ENCODE peak calls at places on chromosomes 3 and 15, in five cellular contexts. K, N, V, Q and G are unnamed samples.

GRCh38 chr3:119289371-119289770 is 4.8 kb upstream of the ARHGAP31 start:
- DNase-seq in V (no peak), N (no peak), K (no peak), Q (no peak), G (no peak)

GRCh38 chr15:36271048-36271447 is 308.4 kb upstream of the CDIN1 start:
- DNase-seq in N (no peak), Q (no peak), V (no peak), K (no peak), G (no peak)

GRCh38 chr3:135576786-135577185 is 388.7 kb upstream of the PPP2R3A start:
- DNase-seq in K (no peak), N (no peak), Q (no peak), V (no peak), G (no peak)

GRCh38 chr15:60583946-60584345 is 105.0 kb upstream of the ICE2 start:
- DNase-seq in K (no peak), V (no peak), Q (no peak), N (no peak), G (peak)

GRCh38 chr3:102060814-102061213 is 211.5 kb downstream of the NFKBIZ start:
- DNase-seq in K (no peak), N (no peak), V (no peak), Q (no peak), G (peak)

GRCh38 chr15:31260646-31261265 is 65.9 kb upstream of the KLF13 start:
- DNase-seq in K (no peak), Q (no peak), V (no peak), N (no peak), G (no peak)

GRCh38 chr15:99506399-99506798 is 59.4 kb upstream of the MEF2A start:
- DNase-seq in Q (no peak), K (no peak), V (no peak), N (no peak), G (no peak)

GRCh38 chr15:25238716-25239470 is 199.9 kb downstream of the UBE3A start:
- DNase-seq in Q (no peak), V (no peak), K (no peak), N (peak), G (no peak)

GRCh38 chr15:76337739-76338554 is 1.4 kb downstream of the ISL2 start:
- DNase-seq in Q (no peak), K (no peak), V (no peak), N (no peak), G (no peak)

GRCh38 chr3:187041362-187042061 is 97.8 kb downstream of the RPL39L start:
- DNase-seq in N (no peak), K (no peak), Q (peak), V (peak), G (no peak)

GRCh38 chr3:53702776-53703175 is 143.4 kb downstream of the CHDH start:
- DNase-seq in K (no peak), N (no peak), V (no peak), Q (no peak), G (no peak)

GRCh38 chr3:56878046-56878445 is 76.3 kb upstream of the ARHGEF3 start:
- DNase-seq in Q (peak), N (no peak), K (no peak), V (peak), G (no peak)

GRCh38 chr15:47908950-47909670 is 191.8 kb downstream of the SEMA6D start:
- DNase-seq in N (no peak), K (peak), Q (no peak), V (no peak), G (peak)

GRCh38 chr3:144521131-144521530 is 549.5 kb downstream of the DIPK2A start:
- DNase-seq in N (no peak), Q (no peak), K (no peak), V (no peak), G (no peak)

GRCh38 chr3:129016725-129017530 is 15.8 kb downstream of the EFCC1 start:
- DNase-seq in Q (peak), K (no peak), N (peak), V (no peak), G (no peak)

GRCh38 chr15:36499751-36500389 is 79.6 kb upstream of the CDIN1 start:
- DNase-seq in N (no peak), V (peak), Q (peak), K (no peak), G (no peak)

GRCh38 chr15:66795851-66796250 is 93.8 kb downstream of the SMAD6 start:
- DNase-seq in N (no peak), K (no peak), Q (no peak), V (no peak), G (peak)

GRCh38 chr3:9102240-9102841 is 139.1 kb upstream of the RAD18 start:
- DNase-seq in V (no peak), K (no peak), N (no peak), Q (no peak), G (no peak)

GRCh38 chr15:34119291-34119690 is 17.4 kb downstream of the PGBD4 start:
- DNase-seq in Q (peak), N (no peak), K (peak), V (peak), G (peak)

GRCh38 chr15:29107971-29108645 is 161.5 kb downstream of the NSMCE3 start:
- DNase-seq in Q (no peak), K (no peak), V (no peak), N (no peak), G (no peak)

DNA sequence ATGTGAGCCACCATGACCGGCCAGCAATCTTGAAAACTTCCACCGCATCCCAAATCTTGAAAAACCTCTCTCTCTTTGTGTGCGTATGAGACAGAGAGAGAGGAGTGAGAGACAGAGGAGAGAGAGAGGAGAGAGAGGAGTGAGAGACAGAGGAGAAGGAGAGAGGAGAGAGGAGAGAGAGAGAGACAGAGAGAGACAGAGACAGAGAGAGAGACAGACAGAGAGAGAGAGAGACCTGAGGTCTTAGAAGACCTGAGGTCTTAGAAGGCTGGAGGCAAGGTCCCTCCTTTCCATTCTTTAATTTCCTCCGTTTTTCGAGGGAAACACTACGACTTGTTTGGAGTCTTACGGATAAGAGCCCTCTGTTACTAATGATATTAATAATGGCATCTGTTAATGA is 39.5 kb downstream of the TMEM40 start:
- DNase-seq in Q (no peak), K (no peak), N (no peak), V (no peak), G (no peak)
- H3K4me3 ChIP-seq in Q (peak), K (no peak), N (peak), V (peak), G (no peak)

GRCh38 chr3:66037986-66038369 is 740 bp downstream of the MAGI1 start:
- DNase-seq in K (no peak), V (no peak), Q (no peak), N (peak), G (no peak)

GRCh38 chr3:66036586-66037061 is 2.1 kb downstream of the MAGI1 start:
- DNase-seq in V (peak), K (no peak), Q (peak), N (no peak), G (no peak)

GRCh38 chr3:66038726-66039589 is at the start of gene MAGI1:
- DNase-seq in N (peak), V (peak), Q (peak), K (peak), G (peak)

GRCh38 chr3:66038384-66038725 is 363 bp downstream of the MAGI1 start:
- DNase-seq in Q (no peak), N (no peak), V (no peak), K (no peak), G (no peak)

DNA sequence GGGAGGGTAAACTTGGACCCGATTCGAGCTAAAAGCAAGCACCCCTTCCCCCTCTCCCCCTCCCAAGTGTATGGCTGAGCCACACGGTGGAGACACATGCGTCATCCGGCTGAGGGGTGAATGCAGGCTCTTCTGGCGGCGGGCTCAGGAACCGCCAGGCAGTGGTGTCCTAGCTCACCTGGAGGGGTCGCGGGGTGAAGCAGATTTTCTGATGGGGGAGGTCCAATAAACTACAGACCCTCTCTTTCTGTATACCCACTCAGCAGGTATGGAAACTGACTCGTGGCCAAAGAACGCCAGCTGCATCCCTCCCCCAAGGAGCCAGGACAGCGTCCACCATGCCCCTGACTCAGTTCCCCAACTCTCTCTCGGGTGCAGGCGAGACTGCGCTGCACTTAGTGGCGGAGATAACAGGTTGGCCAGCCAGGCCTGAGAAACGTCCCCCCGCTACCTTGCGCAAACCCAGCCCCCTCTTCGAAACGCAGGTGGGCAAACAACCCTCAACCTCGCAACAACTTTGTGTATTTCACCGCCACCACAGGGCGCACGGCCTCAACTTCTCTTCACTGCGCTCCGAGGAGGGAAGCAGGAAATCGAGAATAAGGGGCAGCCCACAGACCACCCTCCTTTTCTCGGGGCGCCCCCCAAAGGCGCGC is 1.3 kb downstream of the MAGI1 start:
- DNase-seq in Q (peak), V (peak), N (peak), K (peak), G (peak)
- TF ChIP-seq CTCF in Q (peak), V (peak), N (no peak), K (peak), G (peak)

DNA sequence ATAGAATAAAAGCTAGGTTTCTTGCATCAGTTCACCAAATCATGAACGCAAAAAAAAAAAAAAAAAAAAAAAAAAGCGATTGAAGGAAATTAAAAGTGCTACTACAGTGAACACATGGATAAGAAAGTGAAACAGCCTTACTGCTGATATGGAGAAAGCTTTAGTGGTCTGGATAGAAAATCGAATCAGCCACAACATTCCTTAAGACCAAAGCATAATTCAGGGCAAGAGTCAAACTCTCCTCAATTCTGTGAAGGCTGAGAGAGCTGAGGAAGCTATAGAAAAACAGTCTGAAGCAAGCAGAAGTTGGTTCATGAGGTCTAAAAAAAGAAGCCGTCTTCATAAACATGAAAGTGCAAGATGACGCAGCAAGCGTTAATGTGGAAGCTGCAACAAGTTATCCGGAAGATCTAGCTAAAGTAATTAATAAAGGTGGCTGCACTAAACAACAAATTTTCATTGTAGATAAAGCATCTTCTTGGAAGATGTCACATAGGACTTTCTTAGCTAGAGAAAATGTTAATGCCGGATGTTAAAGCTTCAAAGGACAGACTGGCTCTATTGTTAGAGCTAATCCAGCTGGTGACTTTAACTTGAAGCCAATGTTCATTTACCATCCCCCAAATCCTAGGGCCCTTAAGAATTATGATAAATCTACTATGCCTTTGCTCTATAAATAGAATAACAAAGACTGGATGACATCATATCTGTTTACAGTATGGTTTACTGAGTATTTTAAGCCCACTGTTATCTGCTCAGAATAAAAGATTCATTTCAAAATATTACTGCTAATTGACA is 19.2 kb downstream of the P3H2 start:
- DNase-seq in K (no peak), Q (peak), V (peak), N (no peak), G (no peak)
- H3K4me3 ChIP-seq in K (no peak), Q (peak), V (peak), N (peak), G (no peak)

GRCh38 chr3:87145553-87145952 is 81.6 kb upstream of the CHMP2B start:
- DNase-seq in N (no peak), V (peak), Q (no peak), K (no peak), G (peak)
- TF ChIP-seq CTCF in N (no peak), V (peak), Q (no peak), K (peak), G (peak)

GRCh38 chr3:122021811-122022401 is at the start of gene ILDR1:
- DNase-seq in V (no peak), K (no peak), Q (no peak), N (no peak), G (peak)
- H3K4me3 ChIP-seq in V (no peak), K (no peak), Q (no peak), N (no peak), G (peak)

GRCh38 chr3:182937293-182938051 is 42.9 kb downstream of the DCUN1D1 start:
- DNase-seq in N (no peak), Q (no peak), V (no peak), K (no peak), G (peak)
- TF ChIP-seq CTCF in N (no peak), Q (no peak), V (no peak), K (no peak), G (no peak)